ENCODE peak calls at places on chromosomes 5 and 9, in ten cellular contexts. J, A, D, Y, T, O, V, X, C and U are unnamed samples.

GRCh38 chr9:75228893-75229292 is 140.6 kb downstream of the OSTF1 start:
- DNase-seq in J (no peak), A (no peak), D (no peak), Y (no peak), T (no peak), O (no peak), V (no peak), X (no peak), C (no peak), U (no peak)

GRCh38 chr5:174217527-174217926 is 172.0 kb downstream of the NSG2 start:
- DNase-seq in J (no peak), A (no peak), D (no peak), Y (no peak), T (no peak), O (no peak), V (no peak), X (peak), C (no peak), U (no peak)

GRCh38 chr9:95332860-95333259 is 15.4 kb upstream of the FANCC start:
- DNase-seq in J (no peak), A (no peak), D (no peak), Y (no peak), T (no peak), O (no peak), V (no peak), X (no peak), C (no peak), U (no peak)

GRCh38 chr5:67154518-67155206 is 41.9 kb downstream of the CD180 start:
- DNase-seq in J (no peak), A (no peak), D (peak), Y (no peak), T (no peak), O (no peak), V (no peak), X (no peak), C (no peak), U (no peak)

GRCh38 chr9:123637940-123638634 is 282.1 kb downstream of the CRB2 start:
- DNase-seq in J (no peak), A (no peak), D (no peak), Y (no peak), T (no peak), O (no peak), V (peak), X (no peak), C (no peak), U (peak)

GRCh38 chr5:115558388-115558956 is 13.9 kb upstream of the FEM1C start:
- DNase-seq in J (no peak), A (no peak), D (no peak), Y (no peak), T (no peak), O (no peak), V (peak), X (no peak), C (no peak), U (no peak)

GRCh38 chr5:82347213-82347947 is 69.2 kb upstream of the RPS23 start:
- DNase-seq in J (no peak), A (no peak), D (no peak), Y (no peak), T (no peak), O (peak), V (peak), X (no peak), C (no peak), U (no peak)

GRCh38 chr9:136328011-136328621 is 777 bp downstream of the GPSM1 start:
- DNase-seq in J (no peak), A (no peak), D (no peak), Y (no peak), T (no peak), O (no peak), V (no peak), X (no peak), C (no peak), U (no peak)

GRCh38 chr9:104927912-104928740 is at the start of gene ABCA1:
- DNase-seq in J (peak), A (peak), D (peak), Y (peak), T (peak), O (peak), V (peak), X (peak), C (peak), U (peak)
- TF ChIP-seq POLR2A in J (peak), A (peak), D (peak), Y (no peak), T (no peak), O (peak), V (no peak), X (no peak), C (peak), U (no peak)

DNA sequence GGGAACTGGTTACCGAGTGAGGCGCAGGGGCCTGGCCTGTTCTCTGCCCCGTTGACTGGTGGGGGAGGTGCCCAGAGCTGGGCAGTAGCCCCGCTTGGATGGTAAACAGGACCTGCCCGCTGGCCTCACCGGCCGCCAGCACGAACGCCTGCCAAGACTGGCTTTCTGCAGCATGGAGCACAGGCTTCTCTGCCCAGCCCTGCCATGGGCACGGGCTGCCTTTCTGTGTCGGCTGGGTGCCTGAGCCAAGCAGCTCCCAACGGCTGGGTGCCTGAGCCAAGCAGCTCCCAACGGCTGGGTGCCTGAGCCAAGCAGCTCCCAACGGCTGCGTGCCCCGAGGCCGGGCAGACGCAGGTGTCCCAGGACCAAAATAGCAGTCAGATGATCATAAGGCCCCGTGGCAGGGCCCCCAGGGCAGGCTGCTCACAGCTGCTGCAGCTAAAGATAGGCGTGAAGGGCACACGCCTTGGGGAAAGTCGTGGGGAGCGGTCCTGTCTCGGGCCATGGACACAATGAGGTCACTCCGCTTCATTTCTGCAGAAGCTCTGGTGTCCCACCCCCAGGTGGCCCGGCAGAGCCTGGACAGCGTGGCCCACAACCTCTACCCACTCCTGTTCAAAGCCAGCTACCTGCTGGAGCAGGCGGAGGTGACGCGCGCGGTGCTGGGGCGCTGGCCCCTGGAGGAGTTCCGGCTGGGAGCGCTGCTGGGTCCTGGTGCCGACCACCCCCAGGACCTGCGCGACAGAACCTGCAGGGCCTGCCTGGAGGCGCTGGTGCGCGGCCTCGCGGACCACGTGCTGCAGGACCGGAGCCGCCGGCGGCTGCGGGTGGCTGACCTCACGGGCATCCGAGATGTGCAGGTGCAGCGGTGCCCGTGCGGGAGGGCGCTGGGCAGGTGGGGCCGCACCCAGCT is at the start of gene LRRC14B:
- DNase-seq in J (no peak), A (no peak), D (peak), Y (no peak), T (peak), O (no peak), V (no peak), X (no peak), C (peak), U (peak)
- TF ChIP-seq POLR2A in J (no peak), A (no peak), D (peak), Y (no peak), T (no peak), O (no peak), V (no peak), X (no peak), C (no peak), U (no peak)

GRCh38 chr5:10288600-10289213 is 19.0 kb downstream of the CMBL start:
- DNase-seq in J (peak), A (no peak), D (peak), Y (peak), T (peak), O (peak), V (no peak), X (no peak), C (peak), U (peak)
- TF ChIP-seq POLR2A in J (no peak), A (no peak), D (no peak), Y (no peak), T (no peak), O (no peak), V (no peak), X (no peak), C (no peak), U (no peak)

GRCh38 chr9:133366435-133366834 is 9.4 kb downstream of the SURF4 start:
- DNase-seq in J (no peak), A (no peak), D (no peak), Y (no peak), T (no peak), O (no peak), V (no peak), X (no peak), C (no peak), U (no peak)

GRCh38 chr9:133361507-133362092 is 5.2 kb downstream of the SURF2 start:
- DNase-seq in J (no peak), A (no peak), D (no peak), Y (no peak), T (no peak), O (no peak), V (no peak), X (no peak), C (no peak), U (no peak)

GRCh38 chr9:133360400-133361393 is 4.3 kb downstream of the SURF2 start:
- DNase-seq in J (no peak), A (no peak), D (no peak), Y (no peak), T (no peak), O (no peak), V (no peak), X (no peak), C (no peak), U (peak)

GRCh38 chr9:133359420-133360175 is 3.2 kb downstream of the SURF2 start:
- DNase-seq in J (no peak), A (no peak), D (no peak), Y (no peak), T (no peak), O (no peak), V (no peak), X (no peak), C (no peak), U (peak)

GRCh38 chr9:133362359-133363044 is 6.2 kb downstream of the SURF2 start:
- DNase-seq in J (no peak), A (no peak), D (no peak), Y (no peak), T (no peak), O (no peak), V (no peak), X (no peak), C (no peak), U (peak)
- TF ChIP-seq POLR2A in J (no peak), A (no peak), D (no peak), Y (no peak), T (no peak), O (no peak), V (no peak), X (peak), C (no peak), U (no peak)

GRCh38 chr5:9313751-9314150 is 232.1 kb downstream of the SEMA5A start:
- DNase-seq in J (no peak), A (no peak), D (no peak), Y (no peak), T (no peak), O (no peak), V (no peak), X (no peak), C (no peak), U (no peak)
- TF ChIP-seq POLR2A in J (no peak), A (no peak), D (no peak), Y (no peak), T (no peak), O (no peak), V (no peak), X (no peak), C (no peak), U (no peak)

GRCh38 chr5:149300441-149300840 is 28.8 kb downstream of the AFAP1L1 start:
- DNase-seq in J (no peak), A (no peak), D (no peak), Y (no peak), T (no peak), O (no peak), V (no peak), X (no peak), C (no peak), U (no peak)

GRCh38 chr5:149297340-149298023 is 25.8 kb downstream of the AFAP1L1 start:
- DNase-seq in J (no peak), A (no peak), D (peak), Y (no peak), T (no peak), O (no peak), V (no peak), X (no peak), C (no peak), U (no peak)

GRCh38 chr5:149299451-149300054 is 27.9 kb downstream of the AFAP1L1 start:
- DNase-seq in J (no peak), A (no peak), D (peak), Y (no peak), T (no peak), O (no peak), V (peak), X (no peak), C (no peak), U (no peak)

GRCh38 chr5:149298163-149298562 is 26.5 kb downstream of the AFAP1L1 start:
- DNase-seq in J (no peak), A (no peak), D (no peak), Y (no peak), T (no peak), O (no peak), V (no peak), X (no peak), C (no peak), U (no peak)

GRCh38 chr5:149298857-149299404 is 27.3 kb downstream of the AFAP1L1 start:
- DNase-seq in J (no peak), A (no peak), D (peak), Y (no peak), T (no peak), O (no peak), V (no peak), X (no peak), C (no peak), U (no peak)
- TF ChIP-seq POLR2A in J (no peak), A (no peak), D (no peak), Y (no peak), T (no peak), O (no peak), V (no peak), X (no peak), C (no peak), U (no peak)

GRCh38 chr5:172799416-172799815 is 28.4 kb upstream of the DUSP1 start:
- DNase-seq in J (no peak), A (no peak), D (no peak), Y (no peak), T (no peak), O (no peak), V (no peak), X (no peak), C (no peak), U (no peak)
- TF ChIP-seq POLR2A in J (no peak), A (no peak), D (no peak), Y (no peak), T (no peak), O (no peak), V (no peak), X (no peak), C (no peak), U (no peak)